ENCODE peak calls at places on chromosomes 2 and 18, in six cellular contexts. W is AG20443, F is D341Med, S is endothelial cell, R is activated T-cell treated with anti-CD3 and anti-CD28 coated beads for 1 hour, U is GM12865. I is an unnamed sample.

GRCh38 chr2:28234807-28235206 is 157.9 kb upstream of the FOSL2 start:
- DNase-seq in W (no peak), F (no peak), S (no peak), R (no peak), U (no peak), I (no peak)

GRCh38 chr2:53818854-53819435 is 32.1 kb downstream of the ERLEC1 start:
- DNase-seq in W (no peak), F (no peak), S (no peak), R (no peak), U (no peak), I (no peak)

GRCh38 chr18:48264508-48264907 is 144.7 kb downstream of the ZBTB7C start:
- DNase-seq in W (peak), F (no peak), S (no peak), R (no peak), U (no peak), I (no peak)

GRCh38 chr2:64213607-64214275 is 69.5 kb upstream of the PELI1 start:
- DNase-seq in W (no peak), F (no peak), S (no peak), R (no peak), U (peak), I (peak)

GRCh38 chr2:100670232-100670631 is 107.4 kb downstream of the PDCL3 start:
- DNase-seq in W (no peak), F (no peak), S (no peak), R (no peak), U (no peak), I (no peak)

GRCh38 chr2:180720861-180721260 is 259.5 kb upstream of the UBE2E3 start:
- DNase-seq in W (no peak), F (no peak), S (no peak), R (no peak), U (no peak), I (no peak)

GRCh38 chr2:189943009-189943408 is 119.5 kb downstream of the MSTN start:
- DNase-seq in W (no peak), F (no peak), S (no peak), R (no peak), U (no peak), I (no peak)

GRCh38 chr18:25795178-25795577 is 295.2 kb downstream of the SS18 start:
- DNase-seq in W (peak), F (no peak), S (no peak), R (no peak), U (no peak), I (no peak)

GRCh38 chr2:119425620-119426395 is 5.8 kb upstream of the TMEM37 start:
- DNase-seq in W (no peak), F (no peak), S (no peak), R (no peak), U (no peak), I (no peak)

GRCh38 chr18:61470111-61470673 is 137.0 kb downstream of the CDH20 start:
- DNase-seq in W (no peak), F (no peak), S (no peak), R (no peak), U (no peak), I (no peak)

GRCh38 chr2:120389036-120389391 is 43.1 kb downstream of the INHBB start:
- DNase-seq in W (no peak), F (no peak), S (no peak), R (no peak), U (no peak), I (no peak)

GRCh38 chr2:206790311-206790935 is 25.0 kb downstream of the FASTKD2 start:
- DNase-seq in W (peak), F (no peak), S (no peak), R (no peak), U (no peak), I (no peak)

GRCh38 chr2:46171441-46171953 is 125.7 kb upstream of the EPAS1 start:
- DNase-seq in W (peak), F (no peak), S (no peak), R (no peak), U (no peak), I (no peak)

GRCh38 chr2:132633635-132634034 is 36.4 kb downstream of the LYPD1 start:
- DNase-seq in W (no peak), F (no peak), S (no peak), R (no peak), U (no peak), I (no peak)

GRCh38 chr2:67448648-67449047 is 51.5 kb downstream of the ETAA1 start:
- DNase-seq in W (no peak), F (no peak), S (no peak), R (no peak), U (no peak), I (no peak)

GRCh38 chr2:27078267-27079194 is at the start of gene EMILIN1:
- DNase-seq in W (peak), F (no peak), S (no peak), R (no peak), U (no peak), I (no peak)

GRCh38 chr18:34261865-34262780 is 37.4 kb upstream of the NOL4 start:
- DNase-seq in W (no peak), F (no peak), S (no peak), R (no peak), U (peak), I (no peak)

GRCh38 chr2:143261986-143262784 is 133.0 kb downstream of the ARHGAP15 start:
- DNase-seq in W (no peak), F (no peak), S (no peak), R (peak), U (peak), I (peak)

GRCh38 chr18:6158958-6159357 is 255.8 kb downstream of the L3MBTL4 start:
- DNase-seq in W (no peak), F (no peak), S (no peak), R (no peak), U (no peak), I (no peak)

GRCh38 chr2:43724728-43725526 is 48.7 kb upstream of the C1GALT1C1L start:
- DNase-seq in W (no peak), F (no peak), S (no peak), R (no peak), U (no peak), I (no peak)

GRCh38 chr2:238127165-238128060 is 11.1 kb upstream of the KLHL30 start:
- DNase-seq in W (peak), F (no peak), S (no peak), R (no peak), U (no peak), I (no peak)

GRCh38 chr2:120436460-120436739 is 90.5 kb downstream of the INHBB start:
- DNase-seq in W (peak), F (no peak), S (no peak), R (no peak), U (no peak), I (no peak)

GRCh38 chr2:232260075-232260474 is 118.5 kb upstream of the ALPP start:
- DNase-seq in W (peak), F (no peak), S (peak), R (no peak), U (no peak), I (no peak)

GRCh38 chr2:54577944-54578667 is 122.0 kb downstream of the SPTBN1 start:
- DNase-seq in W (no peak), F (no peak), S (no peak), R (no peak), U (no peak), I (no peak)

GRCh38 chr2:204880928-204881327 is 335.7 kb downstream of the PARD3B start:
- DNase-seq in W (no peak), F (no peak), S (no peak), R (no peak), U (no peak), I (no peak)

GRCh38 chr2:121505005-121505404 is 25.7 kb upstream of the RNU4ATAC start:
- DNase-seq in W (peak), F (no peak), S (no peak), R (no peak), U (no peak), I (no peak)

GRCh38 chr2:130393318-130393910 is 37.6 kb downstream of the PTPN18 start:
- DNase-seq in W (no peak), F (no peak), S (no peak), R (no peak), U (no peak), I (no peak)

GRCh38 chr2:28274911-28275685 is 117.6 kb upstream of the FOSL2 start:
- DNase-seq in W (peak), F (no peak), S (peak), R (no peak), U (peak), I (no peak)

I was measured in memory B cell.